ENCODE peak calls at places on chromosomes 1 and 21, in six cellular contexts. Q is fibroblast of lung, I is BJ, P is pancreas, F is foreskin fibroblast, H is A673. G is an unnamed sample.

GRCh38 chr1:161915051-161915503 is 108.6 kb downstream of the OLFML2B start:
- DNase-seq in Q (no peak), I (no peak), P (no peak), F (no peak), H (no peak), G (peak)

GRCh38 chr1:182713492-182713891 is 29.1 kb upstream of the RGS8 start:
- DNase-seq in Q (no peak), I (no peak), P (no peak), F (no peak), H (no peak), G (no peak)

GRCh38 chr1:67043366-67043765 is 10.6 kb downstream of the SLC35D1 start:
- DNase-seq in Q (no peak), I (no peak), P (no peak), F (no peak), H (no peak), G (no peak)

GRCh38 chr21:41712201-41712600 is 54.7 kb downstream of the RIPK4 start:
- DNase-seq in Q (no peak), I (no peak), P (no peak), F (no peak), H (no peak), G (no peak)

GRCh38 chr1:34694383-34694782 is 60.5 kb upstream of the GJB5 start:
- DNase-seq in Q (no peak), I (no peak), P (no peak), F (no peak), H (no peak), G (no peak)

GRCh38 chr1:192601145-192602048 is 25.8 kb downstream of the RGS1 start:
- DNase-seq in Q (no peak), I (no peak), P (no peak), F (peak), H (no peak), G (peak)

GRCh38 chr1:147080013-147080661 is 92.1 kb downstream of the PRKAB2 start:
- DNase-seq in Q (no peak), I (no peak), P (peak), F (peak), H (no peak), G (no peak)

GRCh38 chr1:162548170-162548569 is 13.4 kb upstream of the UAP1 start:
- DNase-seq in Q (peak), I (peak), P (no peak), F (peak), H (peak), G (peak)

GRCh38 chr1:78291443-78291842 is 199.3 kb upstream of the PTGFR start:
- DNase-seq in Q (no peak), I (peak), P (no peak), F (peak), H (no peak), G (peak)

GRCh38 chr1:151611832-151612505 is at the start of gene SNX27:
- DNase-seq in Q (peak), I (peak), P (peak), F (peak), H (peak), G (peak)

GRCh38 chr1:232786845-232787455 is 18.3 kb upstream of the MAP10 start:
- DNase-seq in Q (no peak), I (no peak), P (no peak), F (no peak), H (no peak), G (no peak)

GRCh38 chr1:93083979-93084378 is 4.9 kb downstream of the MTF2 start:
- DNase-seq in Q (no peak), I (no peak), P (no peak), F (no peak), H (no peak), G (no peak)

GRCh38 chr21:42209801-42210479 is 9.0 kb upstream of the ABCG1 start:
- DNase-seq in Q (no peak), I (no peak), P (no peak), F (peak), H (no peak), G (no peak)

GRCh38 chr1:181632960-181633359 is 149.6 kb downstream of the CACNA1E start:
- DNase-seq in Q (no peak), I (no peak), P (no peak), F (no peak), H (no peak), G (no peak)

GRCh38 chr1:174013864-174014418 is 8.2 kb downstream of the RC3H1 start:
- DNase-seq in Q (no peak), I (no peak), P (no peak), F (peak), H (no peak), G (peak)

GRCh38 chr1:28983509-28984310 is 69.3 kb downstream of the EPB41 start:
- DNase-seq in Q (no peak), I (no peak), P (peak), F (no peak), H (peak), G (no peak)

GRCh38 chr1:96510911-96511310 is 210.7 kb upstream of the PTBP2 start:
- DNase-seq in Q (no peak), I (no peak), P (no peak), F (no peak), H (no peak), G (no peak)

GRCh38 chr1:121546830-121547680 is 362.3 kb downstream of the SRGAP2C start:
- DNase-seq in Q (no peak), I (peak), P (no peak), F (no peak), H (no peak), G (peak)

GRCh38 chr1:179821524-179821923 is 56.1 kb downstream of the TOR1AIP2 start:
- DNase-seq in Q (no peak), I (no peak), P (peak), F (no peak), H (no peak), G (no peak)

GRCh38 chr1:108610073-108610472 is 50.2 kb downstream of the EEIG2 start:
- DNase-seq in Q (no peak), I (no peak), P (no peak), F (peak), H (peak), G (no peak)

GRCh38 chr1:203593723-203594122 is 32.9 kb upstream of the ATP2B4 start:
- DNase-seq in Q (peak), I (no peak), P (peak), F (no peak), H (no peak), G (no peak)

GRCh38 chr1:62285984-62286481 is 33.2 kb downstream of the KANK4 start:
- DNase-seq in Q (no peak), I (no peak), P (no peak), F (no peak), H (no peak), G (no peak)

GRCh38 chr1:33256701-33257387 is 552 bp downstream of the ZNF362 start:
- DNase-seq in Q (peak), I (no peak), P (peak), F (peak), H (peak), G (peak)

GRCh38 chr1:108079550-108079949 is 114.6 kb upstream of the VAV3 start:
- DNase-seq in Q (no peak), I (no peak), P (no peak), F (no peak), H (no peak), G (no peak)

GRCh38 chr1:11384170-11384554 is 94.8 kb upstream of the DISP3 start:
- DNase-seq in Q (no peak), I (no peak), P (no peak), F (peak), H (peak), G (peak)

GRCh38 chr1:84301759-84302380 is 362 bp downstream of the SAMD13 start:
- DNase-seq in Q (peak), I (no peak), P (no peak), F (no peak), H (peak), G (no peak)

GRCh38 chr1:228305721-228306152 is 97.9 kb downstream of the OBSCN start:
- DNase-seq in Q (no peak), I (no peak), P (peak), F (no peak), H (no peak), G (no peak)

GRCh38 chr1:30412241-30413110 is 310.9 kb downstream of the MATN1 start:
- DNase-seq in Q (no peak), I (no peak), P (no peak), F (no peak), H (no peak), G (no peak)

GRCh38 chr1:64019818-64020217 is 183.6 kb upstream of the UBE2U start:
- DNase-seq in Q (peak), I (no peak), P (no peak), F (peak), H (peak), G (peak)

GRCh38 chr1:44103270-44104131 is 15.1 kb upstream of the KLF17 start:
- DNase-seq in Q (peak), I (no peak), P (no peak), F (peak), H (no peak), G (peak)
- TF ChIP-seq CTCF in Q (peak), I (peak), P (no peak), F (peak), H (peak), G (peak)

GRCh38 chr1:54376085-54377039 is 29.8 kb downstream of the SSBP3 start:
- DNase-seq in Q (no peak), I (no peak), P (no peak), F (no peak), H (no peak), G (no peak)
- H3K4me3 ChIP-seq in Q (no peak), I (no peak), P (no peak), F (no peak), H (no peak), G (no peak)

GRCh38 chr1:243475966-243476365 is 220.1 kb downstream of the SDCCAG8 start:
- DNase-seq in Q (peak), I (no peak), P (no peak), F (no peak), H (peak), G (peak)
- TF ChIP-seq CTCF in Q (peak), I (no peak), P (no peak), F (no peak), H (peak), G (peak)

GRCh38 chr1:223815865-223816264 is 29.9 kb downstream of the TP53BP2 start:
- DNase-seq in Q (no peak), I (no peak), P (no peak), F (peak), H (no peak), G (peak)

GRCh38 chr1:223820976-223821375 is 24.8 kb downstream of the TP53BP2 start:
- DNase-seq in Q (no peak), I (no peak), P (no peak), F (no peak), H (no peak), G (no peak)

GRCh38 chr1:223824287-223824686 is 21.5 kb downstream of the TP53BP2 start:
- DNase-seq in Q (no peak), I (no peak), P (no peak), F (no peak), H (no peak), G (no peak)

GRCh38 chr1:223820515-223820858 is 25.3 kb downstream of the TP53BP2 start:
- DNase-seq in Q (no peak), I (no peak), P (no peak), F (peak), H (peak), G (no peak)

DNA sequence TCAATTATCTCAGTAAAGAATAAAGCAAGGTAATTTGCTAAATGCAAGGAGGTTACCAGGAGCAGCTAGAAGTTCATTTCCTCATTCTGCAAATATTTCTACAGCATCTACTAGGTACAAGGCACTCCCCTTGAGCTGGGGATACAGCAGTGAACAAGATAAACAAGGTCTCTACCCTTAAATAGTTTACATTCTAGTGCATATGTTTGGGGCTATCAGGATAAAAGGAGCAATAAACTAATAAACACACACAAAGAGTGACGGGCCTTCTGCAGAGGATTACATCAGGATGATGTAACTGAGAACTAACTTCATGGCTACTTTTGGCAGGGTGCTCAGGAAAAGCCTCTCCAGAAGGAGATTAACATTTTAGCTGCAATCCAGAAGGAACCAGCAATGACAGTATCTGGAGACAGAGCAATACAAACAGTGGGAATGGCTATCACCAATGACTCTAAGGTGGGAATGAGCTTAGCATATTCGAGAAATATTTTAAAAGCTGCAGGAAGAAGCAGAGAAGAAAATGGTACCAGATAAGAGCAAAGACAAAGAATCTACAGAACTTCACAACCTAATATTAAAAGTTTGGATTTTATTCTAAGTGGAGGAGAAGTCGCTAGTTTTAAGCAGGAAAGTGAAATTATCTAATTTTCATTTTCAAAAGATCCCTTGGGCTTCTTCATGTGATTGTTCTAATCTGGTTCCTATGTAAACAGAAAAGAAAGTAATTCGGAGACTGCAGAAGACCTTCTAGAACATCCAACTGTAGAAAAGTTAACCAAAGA is 25.8 kb downstream of the TP53BP2 start:
- DNase-seq in Q (peak), I (no peak), P (no peak), F (peak), H (peak), G (peak)
- H3K4me3 ChIP-seq in Q (no peak), I (no peak), P (no peak), F (no peak), H (no peak), G (no peak)

GRCh38 chr1:27367160-27367650 is 444 bp upstream of the MAP3K6 start:
- DNase-seq in Q (no peak), I (no peak), P (no peak), F (no peak), H (no peak), G (no peak)

GRCh38 chr1:27365372-27366112 is 1.2 kb downstream of the MAP3K6 start:
- DNase-seq in Q (peak), I (peak), P (peak), F (peak), H (peak), G (peak)

GRCh38 chr1:27366113-27366410 is 699 bp downstream of the MAP3K6 start:
- DNase-seq in Q (peak), I (peak), P (peak), F (peak), H (peak), G (peak)

GRCh38 chr1:27364696-27365371 is 1.9 kb downstream of the MAP3K6 start:
- DNase-seq in Q (no peak), I (no peak), P (no peak), F (no peak), H (no peak), G (no peak)

DNA sequence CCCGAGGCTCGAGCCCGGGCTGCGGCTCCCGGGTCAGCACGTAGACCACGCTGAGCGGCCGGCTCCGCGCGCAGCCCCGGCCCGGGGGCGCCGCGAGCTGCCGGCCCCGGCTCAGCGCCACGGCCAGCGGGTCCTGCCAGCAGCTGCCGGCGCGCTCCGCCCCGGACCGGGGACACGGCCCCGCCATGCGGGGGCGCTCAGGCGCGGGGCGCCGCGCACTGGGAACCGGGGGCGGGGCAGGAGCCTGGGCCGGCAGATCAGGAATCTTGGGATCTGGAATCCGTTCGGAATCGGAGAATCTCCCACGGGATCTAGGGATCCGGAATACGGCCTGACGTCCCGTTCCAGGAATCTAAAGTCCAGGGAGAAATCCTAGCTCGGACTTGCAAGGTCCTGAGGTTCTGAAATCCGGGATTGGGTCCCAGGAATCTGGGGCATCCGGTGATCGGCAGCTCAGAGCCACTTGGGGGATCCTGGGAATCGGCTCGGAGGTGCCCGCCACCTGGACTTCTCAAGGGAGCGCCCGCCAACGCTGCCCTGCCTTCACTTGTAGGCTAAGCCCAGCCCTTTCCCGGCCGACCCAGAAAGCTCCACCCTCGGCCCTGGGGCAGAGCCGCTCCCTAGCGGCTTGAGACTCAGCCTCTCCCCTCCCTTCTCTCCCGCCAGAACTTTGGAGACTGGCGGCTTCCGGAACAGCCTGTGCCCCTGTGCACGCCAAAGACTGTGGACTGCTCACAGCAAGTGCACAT is at the start of gene MAP3K6:
- DNase-seq in Q (peak), I (peak), P (peak), F (peak), H (peak), G (peak)
- TF ChIP-seq CTCF in Q (peak), I (peak), P (no peak), F (no peak), H (peak), G (no peak)

GRCh38 chr1:14733053-14733778 is 134.7 kb downstream of the KAZN start:
- DNase-seq in Q (no peak), I (no peak), P (no peak), F (peak), H (peak), G (no peak)
- H3K4me3 ChIP-seq in Q (no peak), I (no peak), P (no peak), F (no peak), H (peak), G (no peak)

DNA sequence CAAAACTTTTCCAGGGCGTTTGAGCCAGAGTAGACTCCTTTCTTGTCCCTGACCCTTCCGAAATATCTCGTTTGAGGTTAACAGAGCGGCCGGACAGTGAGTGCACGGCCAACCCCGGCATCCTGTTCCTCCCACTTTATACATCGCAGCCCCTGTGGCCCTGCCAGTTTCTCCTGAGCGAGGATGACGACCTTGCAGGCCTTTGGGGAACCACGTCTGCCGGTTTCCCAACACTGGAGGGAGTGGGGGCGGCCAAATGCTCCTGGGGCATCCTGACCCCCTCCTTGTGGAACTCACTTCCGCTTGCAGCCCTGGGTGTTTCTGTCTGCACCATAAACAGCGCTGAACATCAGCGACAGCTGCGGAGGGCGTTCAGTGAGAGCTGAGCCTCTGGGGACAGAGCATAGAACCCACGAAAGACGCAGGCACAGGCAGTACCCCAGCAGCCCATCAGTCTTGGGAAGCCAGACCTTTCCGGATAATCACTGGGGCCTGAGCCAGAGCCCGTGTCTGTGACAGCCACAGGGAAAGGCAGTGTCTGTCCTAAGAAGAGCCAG is 4.8 kb upstream of the KCNAB2 start:
- DNase-seq in Q (no peak), I (no peak), P (no peak), F (no peak), H (no peak), G (no peak)
- TF ChIP-seq CTCF in Q (no peak), I (no peak), P (no peak), F (no peak), H (no peak), G (no peak)

GRCh38 chr1:37755951-37756350 is 9.0 kb downstream of the EPHA10 start:
- DNase-seq in Q (no peak), I (no peak), P (no peak), F (no peak), H (no peak), G (no peak)

GRCh38 chr1:37752583-37753471 is 12.1 kb downstream of the EPHA10 start:
- DNase-seq in Q (no peak), I (no peak), P (peak), F (peak), H (no peak), G (no peak)

GRCh38 chr1:37755290-37755689 is 9.6 kb downstream of the EPHA10 start:
- DNase-seq in Q (no peak), I (no peak), P (no peak), F (no peak), H (no peak), G (no peak)

GRCh38 chr1:37752213-37752582 is 12.7 kb downstream of the EPHA10 start:
- DNase-seq in Q (no peak), I (no peak), P (no peak), F (no peak), H (no peak), G (no peak)

GRCh38 chr1:37753473-37754321 is 11.2 kb downstream of the EPHA10 start:
- DNase-seq in Q (no peak), I (no peak), P (no peak), F (no peak), H (no peak), G (no peak)
- H3K4me3 ChIP-seq in Q (no peak), I (no peak), P (no peak), F (no peak), H (no peak), G (no peak)

DNA sequence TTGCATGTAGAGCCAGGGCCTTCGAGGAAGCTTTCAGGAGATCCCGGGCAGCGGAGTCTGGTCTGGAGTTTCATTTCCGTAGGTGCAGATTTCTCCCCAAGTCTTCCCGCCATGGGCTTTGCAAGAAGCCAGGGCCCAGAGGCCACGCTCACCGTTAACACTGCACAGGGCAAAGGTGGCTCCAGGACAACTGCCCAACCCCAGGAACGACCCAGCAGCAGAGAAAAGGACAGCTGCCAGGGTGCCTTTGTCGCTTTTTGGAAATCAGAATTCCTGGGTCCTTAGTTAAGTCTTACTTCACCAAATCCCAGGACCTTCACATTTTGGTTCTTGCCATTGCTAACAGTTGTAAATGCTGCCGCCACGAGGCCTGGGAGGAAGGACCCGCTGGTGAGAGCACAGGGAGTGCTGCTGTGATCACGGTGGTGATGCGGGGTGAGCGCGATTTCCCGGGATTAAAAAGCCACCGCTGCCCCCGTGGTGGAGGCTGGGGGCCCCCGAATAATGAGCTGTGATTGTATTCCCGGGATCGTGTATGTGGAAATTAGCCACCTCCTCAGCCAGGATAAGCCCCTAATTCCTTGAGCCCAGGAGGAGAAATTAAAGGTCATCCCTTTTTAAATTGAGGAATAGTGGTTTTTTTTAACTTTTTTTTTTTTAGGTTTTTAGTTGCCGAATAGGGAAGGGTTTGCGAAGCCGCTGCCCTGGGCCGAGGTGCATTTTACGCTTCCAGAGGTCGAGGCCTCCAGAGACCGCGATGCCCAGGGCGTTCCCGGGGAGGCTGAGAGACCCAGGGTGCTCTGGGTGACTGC is 8.2 kb downstream of the SIM2 start:
- DNase-seq in Q (peak), I (no peak), P (no peak), F (no peak), H (peak), G (no peak)
- TF ChIP-seq CTCF in Q (peak), I (no peak), P (no peak), F (no peak), H (peak), G (no peak)

G was measured in fibroblast of mammary gland.